ENCODE peak calls at places on chromosomes 12 and 14, in six cellular contexts. L, F, B, P, E and O are unnamed samples.

GRCh38 chr14:34592623-34593022 is 37.3 kb downstream of the SNX6 start:
- DNase-seq in B (no peak), F (no peak), L (no peak), P (no peak), E (no peak), O (no peak)

GRCh38 chr12:111057726-111058125 is 137.3 kb upstream of the MYL2 start:
- DNase-seq in L (no peak), F (no peak), P (no peak), E (no peak), B (no peak), O (no peak)

GRCh38 chr12:104048162-104048561 is 1.8 kb downstream of the GLT8D2 start:
- DNase-seq in F (no peak), L (no peak), E (no peak), P (no peak), B (no peak), O (no peak)

GRCh38 chr12:48265792-48266191 is 62.7 kb upstream of the OR10AD1 start:
- DNase-seq in E (no peak), F (no peak), P (no peak), L (no peak), B (no peak), O (no peak)

GRCh38 chr12:54163147-54163546 is 25.6 kb downstream of the SMUG1 start:
- DNase-seq in B (no peak), E (no peak), L (no peak), F (no peak), P (no peak), O (no peak)

GRCh38 chr12:68481181-68481941 is 129.3 kb upstream of the RAP1B start:
- DNase-seq in E (no peak), B (no peak), F (no peak), L (peak), P (no peak), O (no peak)

GRCh38 chr12:53993397-53994267 is 6.3 kb upstream of the HOXC9 start:
- DNase-seq in B (no peak), L (no peak), P (no peak), E (no peak), F (no peak), O (no peak)

GRCh38 chr14:103296007-103296406 is 38.0 kb upstream of the EIF5 start:
- DNase-seq in F (no peak), P (peak), L (no peak), E (no peak), B (no peak), O (peak)

GRCh38 chr12:81863406-81863805 is 104.3 kb upstream of the PPFIA2 start:
- DNase-seq in P (no peak), F (no peak), E (no peak), L (no peak), B (no peak), O (no peak)

GRCh38 chr12:98606367-98606985 is 13.0 kb downstream of the SLC25A3 start:
- DNase-seq in E (no peak), L (no peak), B (no peak), P (no peak), F (no peak), O (no peak)

GRCh38 chr14:23403139-23403438 is 5.0 kb downstream of the MYH6 start:
- DNase-seq in E (no peak), B (no peak), F (no peak), P (no peak), L (no peak), O (no peak)

GRCh38 chr12:81079280-81080076 is 1.6 kb downstream of the ACSS3 start:
- DNase-seq in P (no peak), E (no peak), B (no peak), L (no peak), F (no peak), O (no peak)

GRCh38 chr14:93984070-93984469 is 7.7 kb upstream of the ASB2 start:
- DNase-seq in F (no peak), L (no peak), E (no peak), B (no peak), P (no peak), O (peak)

GRCh38 chr14:41297961-41298690 is 308.6 kb upstream of the LRFN5 start:
- DNase-seq in L (no peak), B (no peak), E (no peak), P (no peak), F (no peak), O (peak)

GRCh38 chr12:28781671-28782652 is 367.1 kb upstream of the FAR2 start:
- DNase-seq in L (no peak), F (no peak), B (no peak), E (no peak), P (no peak), O (peak)

GRCh38 chr14:51474854-51475253 is 176.9 kb upstream of the FRMD6 start:
- DNase-seq in B (no peak), F (no peak), P (no peak), E (no peak), L (no peak), O (no peak)

GRCh38 chr14:81772391-81772790 is 238.7 kb upstream of the SEL1L start:
- DNase-seq in E (no peak), L (no peak), F (no peak), P (no peak), B (no peak), O (no peak)

GRCh38 chr14:89640141-89640540 is 223.1 kb upstream of the FOXN3 start:
- DNase-seq in L (no peak), E (no peak), B (no peak), P (no peak), F (no peak), O (no peak)

GRCh38 chr12:99985129-99985570 is 414 bp upstream of the ANKS1B start:
- DNase-seq in P (peak), L (no peak), B (no peak), F (no peak), E (no peak), O (no peak)

GRCh38 chr14:71651228-71651627 is 281.0 kb upstream of the RGS6 start:
- DNase-seq in L (no peak), F (no peak), E (no peak), B (no peak), P (no peak), O (peak)

GRCh38 chr12:117048585-117048904 is 50.7 kb downstream of the TESC start:
- DNase-seq in B (no peak), L (no peak), E (no peak), P (no peak), F (no peak), O (no peak)

GRCh38 chr14:92481811-92482559 is 31.6 kb upstream of the RIN3 start:
- DNase-seq in L (no peak), E (no peak), B (no peak), F (no peak), P (no peak), O (no peak)

GRCh38 chr12:2268478-2269286 is 215.9 kb downstream of the CACNA1C start:
- DNase-seq in P (no peak), B (no peak), F (no peak), L (no peak), E (no peak), O (no peak)

GRCh38 chr14:59190372-59190771 is 1.9 kb downstream of the DAAM1 start:
- DNase-seq in P (no peak), E (no peak), B (no peak), F (peak), L (no peak), O (peak)